ENCODE peak calls at places on chromosomes 11 and 22, in five cellular contexts. I is H1, D is K562, Q is GM12878, P is HepG2. M is an unnamed sample. For H3K36me3, the result is how much of the 10 kb centered on the place peaks cover.

GRCh38 chr11:22730319-22730718 is 63.9 kb downstream of the GAS2 start:
- DNase-seq in P (peak), D (no peak), Q (no peak), I (no peak), M (no peak)

GRCh38 chr22:19823191-19823590 is 31.5 kb downstream of the GNB1L start:
- DNase-seq in I (no peak), D (no peak), P (no peak), Q (no peak), M (no peak)

GRCh38 chr22:19224557-19224956 is 46.0 kb upstream of the SLC25A1 start:
- DNase-seq in Q (no peak), D (no peak), I (no peak), P (no peak), M (no peak)

GRCh38 chr11:124394408-124394807 is 4.4 kb downstream of the OR8B3 start:
- DNase-seq in P (no peak), I (no peak), D (peak), Q (no peak), M (no peak)

GRCh38 chr11:126114486-126115252 is 52.0 kb upstream of the CDON start:
- DNase-seq in Q (no peak), I (no peak), P (no peak), D (no peak), M (no peak)

GRCh38 chr22:47053865-47054185 is 291.4 kb downstream of the TBC1D22A start:
- DNase-seq in I (no peak), P (no peak), D (no peak), Q (no peak), M (no peak)

GRCh38 chr11:88399171-88399570 is 61.6 kb upstream of the CTSC start:
- DNase-seq in P (no peak), I (no peak), D (no peak), Q (no peak), M (no peak)

GRCh38 chr11:110337570-110338193 is 41.3 kb upstream of the RDX start:
- DNase-seq in D (no peak), I (no peak), P (no peak), Q (no peak), M (peak)

GRCh38 chr11:110518809-110519514 is 89.2 kb downstream of the FDX1 start:
- DNase-seq in Q (no peak), I (no peak), D (no peak), P (no peak), M (no peak)

GRCh38 chr11:116328851-116329250 is 443.9 kb downstream of the BUD13 start:
- DNase-seq in I (no peak), D (no peak), Q (no peak), P (no peak), M (no peak)

GRCh38 chr11:4991066-4991465 is 3.6 kb upstream of the OR51L1 start:
- DNase-seq in I (no peak), D (peak), Q (no peak), P (no peak), M (no peak)

GRCh38 chr11:92916299-92916698 is 53.2 kb upstream of the MTNR1B start:
- DNase-seq in I (no peak), Q (no peak), P (no peak), D (no peak), M (no peak)

GRCh38 chr22:49971232-49972162 is 10.9 kb downstream of the PIM3 start:
- DNase-seq in P (no peak), Q (no peak), I (no peak), D (peak), M (no peak)

GRCh38 chr22:35205956-35206355 is 51.3 kb upstream of the HMGXB4 start:
- DNase-seq in Q (no peak), D (no peak), I (no peak), P (no peak), M (no peak)

GRCh38 chr11:125931116-125931515 is 14.7 kb upstream of the VSIG10L2 start:
- DNase-seq in Q (no peak), D (no peak), P (no peak), I (no peak), M (no peak)

GRCh38 chr22:24592846-24593809 is at the start of gene LRRC75B:
- DNase-seq in Q (no peak), D (peak), P (peak), I (peak), M (peak)

GRCh38 chr22:32613773-32614172 is 139.2 kb downstream of the FBXO7 start:
- DNase-seq in I (no peak), D (no peak), Q (no peak), P (no peak), M (no peak)

GRCh38 chr11:84465040-84465439 is 1162.1 kb downstream of the DLG2 start:
- DNase-seq in P (no peak), Q (no peak), I (no peak), D (no peak), M (no peak)

GRCh38 chr22:44386386-44387035 is 73.8 kb upstream of the SHISAL1 start:
- DNase-seq in P (no peak), I (no peak), D (no peak), Q (no peak), M (no peak)

GRCh38 chr11:58576792-58577440 is 1.3 kb upstream of the LPXN start:
- DNase-seq in P (peak), I (no peak), Q (no peak), D (peak), M (no peak)

GRCh38 chr22:45893516-45893915 is 83.4 kb downstream of the WNT7B start:
- DNase-seq in P (no peak), I (no peak), D (no peak), Q (no peak), M (no peak)

GRCh38 chr22:45638834-45639746 is 32.5 kb upstream of the ATXN10 start:
- DNase-seq in P (peak), D (peak), Q (no peak), I (no peak), M (peak)

GRCh38 chr11:3087821-3088800 is 30.9 kb upstream of the CARS1 start:
- DNase-seq in Q (no peak), D (no peak), P (no peak), I (no peak), M (no peak)

GRCh38 chr11:11985954-11986949 is 22.2 kb downstream of the DKK3 start:
- DNase-seq in I (no peak), Q (no peak), P (no peak), D (no peak), M (no peak)

GRCh38 chr11:118615282-118615979 is 8.0 kb downstream of the PHLDB1 start:
- DNase-seq in P (peak), D (no peak), I (peak), Q (no peak), M (no peak)

GRCh38 chr22:46233231-46233630 is 16.9 kb downstream of the CDPF1 start:
- DNase-seq in P (no peak), D (no peak), Q (no peak), I (no peak), M (no peak)

GRCh38 chr11:108160970-108161566 is 39.7 kb downstream of the ACAT1 start:
- DNase-seq in D (no peak), P (no peak), I (no peak), Q (peak), M (no peak)

GRCh38 chr11:8206251-8207079 is 37.6 kb upstream of the RIC3 start:
- DNase-seq in I (no peak), Q (no peak), D (peak), P (no peak), M (no peak)

GRCh38 chr11:119751281-119752060 is 22.5 kb upstream of the NECTIN1 start:
- DNase-seq in Q (peak), P (no peak), D (no peak), I (no peak), M (no peak)

GRCh38 chr11:76787911-76788596 is 4.9 kb downstream of the TSKU start:
- DNase-seq in D (peak), I (no peak), Q (no peak), P (peak), M (peak)

GRCh38 chr11:17544181-17544622 is at the start of gene USH1C:
- DNase-seq in P (no peak), Q (no peak), I (no peak), D (peak), M (peak)

GRCh38 chr22:50571264-50572175 is 6.7 kb downstream of the CPT1B start:
- DNase-seq in Q (no peak), I (no peak), P (no peak), D (no peak), M (no peak)

GRCh38 chr22:39622881-39623367 is 52.4 kb downstream of the CACNA1I start:
- DNase-seq in D (peak), Q (no peak), I (peak), P (peak), M (peak)

GRCh38 chr11:57568330-57568766 is 876 bp upstream of the UBE2L6 start:
- DNase-seq in Q (peak), D (no peak), I (peak), P (peak), M (peak)

GRCh38 chr22:35893698-35894097 is 134.9 kb downstream of the RBFOX2 start:
- DNase-seq in D (no peak), I (no peak), Q (no peak), P (no peak), M (no peak)

DNA sequence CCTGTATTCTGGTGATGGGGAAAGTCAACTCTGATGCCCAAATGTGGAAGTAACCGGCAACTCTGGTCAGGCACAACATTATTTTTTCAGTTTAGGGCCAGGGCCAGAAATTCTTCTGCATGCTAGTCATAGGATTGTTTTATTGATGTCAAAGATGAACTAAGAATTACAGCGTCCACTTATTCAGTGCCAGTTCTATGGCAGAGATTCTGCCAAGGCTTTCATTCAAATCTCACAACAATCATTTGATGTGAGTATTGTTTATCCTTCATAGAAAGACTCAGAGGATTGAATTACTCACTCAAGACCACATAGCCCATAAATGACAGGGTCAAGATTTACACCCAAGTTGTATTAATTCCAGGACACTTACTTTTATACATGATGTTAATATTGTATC is 87.7 kb downstream of the TMPRSS5 start:
- DNase-seq in D (no peak), Q (no peak), I (no peak), P (no peak), M (no peak)
- TF ChIP-seq SP1 in D (no peak), Q (no peak), I (no peak), P (no peak), M (no peak)

GRCh38 chr11:47259178-47259977 is 1.6 kb downstream of the NR1H3 start:
- DNase-seq in D (peak), I (no peak), Q (no peak), P (peak), M (no peak)
- H3K9ac ChIP-seq in D (no peak), I (no peak), Q (no peak), P (no peak), M (no peak)

DNA sequence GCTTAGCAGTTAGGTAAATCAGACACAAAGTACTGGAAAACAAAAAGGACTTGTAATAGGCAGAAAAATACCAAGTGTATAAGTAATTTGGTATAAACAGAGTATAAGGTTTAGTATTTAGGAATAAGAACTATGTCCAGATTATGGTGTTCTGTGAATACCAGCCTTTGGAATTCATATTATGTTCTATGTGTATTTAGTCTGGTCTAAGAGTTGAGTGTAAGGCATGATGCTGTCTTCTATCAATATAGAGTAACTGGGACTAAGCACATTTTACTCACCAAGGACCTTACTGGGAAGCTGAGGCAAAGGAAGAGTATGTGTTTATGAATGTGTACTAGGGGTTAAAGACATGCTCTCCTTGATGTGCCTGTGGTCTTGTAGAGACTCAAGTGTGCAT is 9.5 kb downstream of the SDHD start:
- DNase-seq in D (no peak), P (no peak), Q (no peak), I (no peak), M (no peak)
- H3K36me3 ChIP-seq in D (half or more), P (under half), Q (under half), I (under half), M (under half)

GRCh38 chr22:30439226-30439625 is 13.7 kb downstream of the MTFP1 start:
- DNase-seq in D (no peak), P (no peak), I (no peak), Q (no peak), M (no peak)
- TF ChIP-seq SP1 in D (no peak), P (no peak), I (no peak), Q (no peak), M (no peak)

DNA sequence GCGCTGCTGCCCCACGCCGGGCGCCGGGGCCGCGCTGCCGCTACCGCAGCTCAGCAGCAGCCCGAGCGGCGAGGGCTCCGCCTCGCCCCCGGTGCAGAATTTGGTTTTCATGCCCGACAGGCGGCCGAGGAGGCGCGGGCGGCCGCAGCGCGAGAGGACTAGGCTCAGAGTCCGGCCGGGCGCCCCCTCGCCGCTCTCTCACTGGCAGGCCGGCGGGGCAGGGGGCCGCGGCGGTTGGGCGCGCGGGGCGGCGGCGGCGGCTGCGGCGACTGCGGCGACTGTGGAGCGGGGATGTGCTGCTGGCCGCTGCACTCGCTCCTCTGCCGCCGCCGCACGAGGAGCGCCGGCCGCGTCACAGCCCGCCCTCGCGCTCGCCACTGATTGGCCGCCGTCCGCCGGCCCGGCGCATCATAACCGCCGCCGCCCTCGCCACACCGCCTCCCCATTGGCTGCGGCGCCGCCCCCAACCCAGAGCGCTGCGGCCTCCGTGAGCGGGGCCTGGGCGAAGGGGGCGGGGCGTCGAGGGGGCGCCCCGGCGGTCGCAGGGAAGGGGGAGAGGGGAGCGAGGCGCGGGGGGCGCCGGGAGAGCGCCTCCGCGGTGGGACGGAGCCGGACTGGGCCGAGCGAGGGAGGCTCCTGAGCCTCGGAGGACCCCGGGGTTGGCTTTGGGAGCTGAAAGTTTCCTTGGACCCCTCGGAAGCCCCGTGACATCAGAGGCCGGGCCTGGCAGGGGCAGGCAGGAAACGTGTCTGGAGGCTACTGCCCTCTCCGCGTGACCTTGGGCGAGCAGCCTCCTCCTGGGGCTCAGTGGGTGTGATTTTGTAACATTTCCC is at the start of gene CHKA:
- DNase-seq in Q (peak), D (peak), I (peak), P (peak), M (peak)
- H3K9ac ChIP-seq in Q (peak), D (peak), I (peak), P (peak), M (peak)

DNA sequence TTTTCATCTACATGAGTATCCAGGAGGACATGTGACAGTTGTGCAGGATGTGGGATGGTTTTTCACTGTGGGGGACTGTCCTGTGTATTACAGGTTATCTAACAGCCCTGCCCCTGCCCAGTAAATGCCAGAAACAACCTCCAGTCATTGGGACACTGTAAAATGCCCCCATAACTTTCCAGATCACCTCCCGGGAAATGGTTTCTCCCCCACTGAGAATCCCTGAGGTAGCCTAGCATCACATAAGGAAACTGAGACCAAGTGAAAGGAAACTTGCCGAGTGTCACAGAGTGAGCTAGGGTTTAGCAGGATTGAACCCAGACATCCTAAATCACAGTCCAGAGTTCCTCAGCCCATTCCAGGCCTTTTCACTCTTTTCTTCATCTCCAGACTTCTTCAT is 48.3 kb upstream of the SLC6A5 start:
- DNase-seq in Q (no peak), P (no peak), I (no peak), D (no peak), M (no peak)
- H3K36me3 ChIP-seq in Q (under half), P (under half), I (under half), D (under half), M (under half)

GRCh38 chr11:68009391-68010000 is 631 bp upstream of the ALDH3B1 start:
- DNase-seq in D (peak), I (no peak), P (no peak), Q (no peak), M (no peak)

GRCh38 chr11:68011046-68011943 is 1.2 kb downstream of the ALDH3B1 start:
- DNase-seq in I (no peak), D (no peak), Q (no peak), P (no peak), M (no peak)

GRCh38 chr11:68012044-68012842 is 2.1 kb downstream of the ALDH3B1 start:
- DNase-seq in Q (no peak), I (no peak), P (no peak), D (no peak), M (no peak)

GRCh38 chr11:68008381-68009337 is 1.5 kb upstream of the ALDH3B1 start:
- DNase-seq in D (no peak), I (no peak), Q (no peak), P (no peak), M (no peak)

GRCh38 chr11:68010058-68011041 is at the start of gene ALDH3B1:
- DNase-seq in Q (no peak), P (peak), I (no peak), D (peak), M (peak)
- TF ChIP-seq SP1 in Q (no peak), P (no peak), I (no peak), D (no peak), M (no peak)

GRCh38 chr11:64725601-64726139 is 2.7 kb upstream of the NRXN2 start:
- DNase-seq in I (no peak), P (no peak), Q (no peak), D (no peak), M (no peak)

GRCh38 chr11:64727131-64727530 is 4.1 kb upstream of the NRXN2 start:
- DNase-seq in I (no peak), P (no peak), Q (no peak), D (no peak), M (no peak)

GRCh38 chr11:64724863-64725535 is 2.0 kb upstream of the NRXN2 start:
- DNase-seq in I (no peak), D (no peak), Q (no peak), P (peak), M (no peak)

GRCh38 chr11:64723907-64724862 is 1.2 kb upstream of the NRXN2 start:
- DNase-seq in P (no peak), Q (no peak), I (no peak), D (no peak), M (no peak)

GRCh38 chr11:64726211-64726641 is 3.2 kb upstream of the NRXN2 start:
- DNase-seq in I (no peak), P (no peak), D (no peak), Q (no peak), M (no peak)
- H3K9ac ChIP-seq in I (no peak), P (no peak), D (no peak), Q (no peak), M (no peak)

DNA sequence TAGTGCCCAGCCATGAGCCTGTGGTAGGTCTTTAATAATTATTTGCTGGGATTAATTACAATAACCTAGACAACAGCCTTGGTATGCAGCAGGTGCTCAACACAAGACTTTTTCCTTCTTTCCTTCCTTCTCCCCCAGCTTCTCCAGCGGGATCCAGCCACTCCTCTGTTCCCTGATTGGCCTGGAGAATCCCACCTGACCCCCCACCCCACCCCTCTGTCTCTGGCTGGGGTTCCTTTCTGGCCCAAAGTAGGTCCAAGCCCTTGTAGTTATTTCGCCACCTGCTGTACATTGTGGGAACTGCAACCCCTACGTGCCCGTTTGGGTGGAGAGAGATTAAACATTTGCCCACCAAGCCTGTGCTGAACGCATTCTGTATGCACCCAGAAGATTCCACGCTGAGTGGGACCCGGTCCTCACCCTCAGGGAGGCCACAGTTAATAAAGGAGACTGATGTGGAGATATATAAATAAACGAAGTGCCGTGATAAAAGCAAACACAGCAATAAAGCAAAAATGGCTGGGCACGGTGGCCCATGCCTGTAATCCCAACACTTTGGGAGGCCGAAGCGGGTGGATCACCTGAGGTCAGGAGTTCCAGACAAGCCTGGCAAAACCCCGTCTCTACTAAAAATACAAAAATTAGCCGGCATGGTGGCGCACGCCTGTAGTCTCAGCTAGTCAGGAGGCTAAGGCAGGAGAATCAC is 32.1 kb upstream of the DGKZ start:
- DNase-seq in I (peak), D (peak), P (peak), Q (no peak), M (peak)
- H3K36me3 ChIP-seq in I (under half), D (half or more), P (under half), Q (under half), M (under half)

M was measured in HCT116.